ENCODE peak calls at places on chromosomes 1 and 21, in seven cellular contexts. T is fibroblast of pulmonary artery; Z is Daoy; I is NCI-H1092 treated with DMSO at 0.1 percent for 48 hours; E is RWPE1; O is head of caudate nucleus; W is stimulated activated CD8-positive, alpha-beta memory T cell treated with anti-CD3 and anti-CD28 coated beads, Interleukin-4, amount 100 ng/mL, for 48 hours. K is an unnamed sample.

GRCh38 chr1:150688786-150689185 is 8.2 kb downstream of the GOLPH3L start:
- DNase-seq in Z (no peak), T (peak), W (no peak), O (no peak), I (no peak), E (no peak), K (no peak)

GRCh38 chr1:244839656-244840055 is 4.2 kb downstream of the COX20 start:
- DNase-seq in W (no peak), O (no peak), Z (peak), I (no peak), E (no peak), T (no peak), K (no peak)

GRCh38 chr1:21916447-21917240 is 20.5 kb downstream of the HSPG2 start:
- DNase-seq in I (no peak), E (no peak), T (no peak), O (no peak), Z (no peak), W (no peak), K (no peak)

GRCh38 chr1:170562644-170563338 is 30.8 kb downstream of the GORAB start:
- DNase-seq in O (peak), I (no peak), W (no peak), E (peak), Z (peak), T (peak), K (peak)

GRCh38 chr1:230866171-230866811 is 2.0 kb downstream of the C1orf198 start:
- DNase-seq in W (no peak), Z (no peak), O (no peak), T (no peak), E (no peak), I (no peak), K (no peak)

GRCh38 chr1:28122183-28122582 is 33.8 kb upstream of the EYA3 start:
- DNase-seq in I (no peak), T (peak), W (no peak), Z (no peak), O (no peak), E (no peak), K (peak)

GRCh38 chr21:45989355-45990048 is 7.9 kb downstream of the COL6A1 start:
- DNase-seq in O (no peak), T (no peak), E (no peak), W (peak), I (no peak), Z (no peak), K (no peak)

GRCh38 chr1:168488153-168488552 is 55.6 kb downstream of the XCL2 start:
- DNase-seq in O (no peak), W (no peak), I (peak), T (peak), E (no peak), Z (peak), K (no peak)

GRCh38 chr1:15303912-15304311 is 56.9 kb downstream of the FHAD1 start:
- DNase-seq in Z (no peak), T (no peak), I (no peak), W (no peak), E (no peak), O (no peak), K (no peak)

GRCh38 chr21:42161957-42162681 is 56.8 kb upstream of the ABCG1 start:
- DNase-seq in Z (no peak), E (no peak), O (no peak), W (peak), T (no peak), I (no peak), K (no peak)

GRCh38 chr1:247147781-247148180 is 24.0 kb downstream of the ZNF124 start:
- DNase-seq in T (no peak), O (no peak), E (no peak), Z (no peak), W (no peak), I (no peak), K (no peak)

GRCh38 chr1:87150143-87150542 is 178.5 kb upstream of the LMO4 start:
- DNase-seq in W (no peak), E (no peak), T (no peak), I (no peak), O (no peak), Z (no peak), K (peak)

GRCh38 chr1:220655961-220656720 is 34.0 kb upstream of the C1orf115 start:
- DNase-seq in E (no peak), I (no peak), O (no peak), Z (no peak), W (no peak), T (no peak), K (no peak)

GRCh38 chr1:89149229-89149628 is 23.3 kb upstream of the GBP2 start:
- DNase-seq in Z (peak), T (peak), E (no peak), I (no peak), W (no peak), O (peak), K (peak)

GRCh38 chr1:23593042-23593521 is 33.8 kb upstream of the ID3 start:
- DNase-seq in T (no peak), O (no peak), I (no peak), W (no peak), E (peak), Z (no peak), K (peak)

GRCh38 chr1:229557913-229558414 is 543 bp downstream of the ABCB10 start:
- DNase-seq in O (peak), I (peak), E (peak), T (peak), W (peak), Z (peak), K (no peak)

GRCh38 chr1:173064011-173064410 is 13.3 kb upstream of the TNFSF18 start:
- DNase-seq in T (no peak), Z (no peak), E (no peak), O (no peak), I (no peak), W (no peak), K (peak)

GRCh38 chr1:91014475-91014874 is 7.4 kb downstream of the ZNF644 start:
- DNase-seq in I (no peak), E (no peak), O (peak), W (no peak), Z (no peak), T (no peak), K (no peak)

GRCh38 chr1:153485880-153486279 is 25.4 kb upstream of the S100A7 start:
- DNase-seq in E (no peak), Z (peak), O (no peak), I (peak), W (no peak), T (no peak), K (no peak)

GRCh38 chr1:234604726-234605492 is 5.1 kb downstream of the IRF2BP2 start:
- DNase-seq in E (no peak), W (no peak), O (no peak), I (peak), Z (no peak), T (peak), K (peak)

GRCh38 chr1:240739754-240740153 is 127.8 kb upstream of the GREM2 start:
- DNase-seq in O (no peak), I (no peak), Z (no peak), W (no peak), T (peak), E (no peak), K (no peak)

GRCh38 chr1:7703321-7704213 is 67.5 kb upstream of the VAMP3 start:
- DNase-seq in E (no peak), Z (peak), I (peak), W (no peak), O (peak), T (no peak), K (no peak)

GRCh38 chr1:20555025-20555757 is 2.8 kb downstream of the FAM43B start:
- DNase-seq in E (no peak), Z (no peak), O (peak), T (peak), I (no peak), W (no peak), K (no peak)

GRCh38 chr1:43509007-43509739 is 21.5 kb upstream of the PTPRF start:
- DNase-seq in I (no peak), O (no peak), T (no peak), Z (no peak), W (no peak), E (no peak), K (peak)

GRCh38 chr1:98766241-98766640 is 104.7 kb downstream of the SNX7 start:
- DNase-seq in T (no peak), O (peak), E (no peak), Z (no peak), I (no peak), W (no peak), K (no peak)

GRCh38 chr21:33686386-33686785 is 44.1 kb downstream of the ITSN1 start:
- DNase-seq in O (no peak), Z (no peak), T (no peak), E (no peak), I (peak), W (no peak), K (no peak)

GRCh38 chr1:9040659-9041030 is 14.4 kb upstream of the SLC2A7 start:
- DNase-seq in T (no peak), W (no peak), Z (no peak), E (no peak), O (no peak), I (no peak), K (no peak)

GRCh38 chr1:204992940-204993339 is 50.1 kb upstream of the CNTN2 start:
- DNase-seq in O (no peak), I (no peak), E (no peak), T (no peak), Z (no peak), W (no peak), K (no peak)

GRCh38 chr1:93667642-93668041 is 14.0 kb downstream of the BCAR3 start:
- DNase-seq in W (no peak), T (no peak), I (no peak), Z (no peak), E (no peak), O (no peak), K (peak)

GRCh38 chr21:42648606-42649005 is 4.8 kb upstream of the PDE9A start:
- DNase-seq in O (no peak), W (no peak), I (no peak), T (no peak), E (no peak), Z (no peak), K (no peak)